ENCODE peak calls at places on chromosomes 16 and 17, in four cellular contexts. V is tibial artery; W is stimulated activated CD4-positive, alpha-beta T cell treated with anti-CD3 and anti-CD28 coated beads, Interleukin-15, amount 100 ng/mL, for 24 hours; C is anterior cingulate cortex. R is an unnamed sample.

GRCh38 chr16:58264961-58265479 is 29.8 kb downstream of the PRSS54 start:
- DNase-seq in V (no peak), W (peak), C (no peak), R (no peak)

GRCh38 chr17:17063546-17064122 is 21.4 kb downstream of the MPRIP start:
- DNase-seq in V (peak), W (no peak), C (peak), R (peak)

GRCh38 chr17:44607836-44608690 is 48.2 kb upstream of the MEIOC start:
- DNase-seq in V (no peak), W (no peak), C (no peak), R (no peak)

GRCh38 chr17:61495161-61495857 is 43.1 kb downstream of the TBX4 start:
- DNase-seq in V (no peak), W (peak), C (no peak), R (no peak)

GRCh38 chr17:80545499-80545826 is 825 bp downstream of the RPTOR start:
- DNase-seq in V (no peak), W (peak), C (no peak), R (no peak)

GRCh38 chr16:1428511-1428910 is 2.4 kb upstream of the PERCC1 start:
- DNase-seq in V (no peak), W (peak), C (no peak), R (no peak)

GRCh38 chr16:70659546-70659945 is 13.2 kb downstream of the IL34 start:
- DNase-seq in V (no peak), W (no peak), C (no peak), R (no peak)

GRCh38 chr17:13749566-13750235 is 148.0 kb upstream of the HS3ST3A1 start:
- DNase-seq in V (no peak), W (no peak), C (no peak), R (no peak)

GRCh38 chr17:78263063-78263735 is 31.8 kb downstream of the TMEM235 start:
- DNase-seq in V (no peak), W (peak), C (no peak), R (peak)

R was measured in gastrocnemius medialis.